ENCODE peak calls at places on chromosomes 12 and 14, in five cellular contexts. Q, L, B, V and J are unnamed samples.
A peak's percentile ranks its signal among the peaks of the same experiment; 100 is the strongest.

GRCh38 chr12:12229556-12230092 is 37.2 kb downstream of the LRP6 start:
- DNase-seq in Q (no peak), L (no peak), B (no peak), V (no peak), J (no peak)

GRCh38 chr12:121628037-121628436 is 1.7 kb downstream of the ORAI1 start:
- DNase-seq in Q (no peak), L (no peak), B (no peak), V (no peak), J (no peak)

GRCh38 chr12:66739266-66739665 is 60.4 kb upstream of the GRIP1 start:
- DNase-seq in Q (no peak), L (no peak), B (no peak), V (no peak), J (no peak)

GRCh38 chr12:122943196-122943595 is 23.1 kb downstream of the ABCB9 start:
- DNase-seq in Q (no peak), L (no peak), B (no peak), V (no peak), J (no peak)

GRCh38 chr12:34288963-34289345 is 266.7 kb downstream of the ALG10 start:
- DNase-seq in Q (no peak), L (no peak), B (no peak), V (no peak), J (no peak)

GRCh38 chr12:66060361-66060907 is 70.1 kb downstream of the LLPH start:
- DNase-seq in Q (no peak), L (no peak), B (no peak), V (no peak), J (no peak)

GRCh38 chr12:4133636-4134433 is 139.7 kb upstream of the CCND2 start:
- DNase-seq in Q (peak; percentile 34), L (no peak), B (no peak), V (no peak), J (no peak)

GRCh38 chr12:50786498-50787231 is 22.8 kb downstream of the ATF1 start:
- DNase-seq in Q (no peak), L (no peak), B (no peak), V (no peak), J (peak; percentile 20)

GRCh38 chr12:31221566-31221945 is 104.4 kb downstream of the SINHCAF start:
- DNase-seq in Q (no peak), L (no peak), B (no peak), V (no peak), J (no peak)

GRCh38 chr12:122949405-122949804 is 16.9 kb downstream of the ABCB9 start:
- DNase-seq in Q (no peak), L (no peak), B (no peak), V (no peak), J (no peak)

GRCh38 chr12:12123209-12123608 is 52.5 kb downstream of the BCL2L14 start:
- DNase-seq in Q (no peak), L (no peak), B (no peak), V (no peak), J (no peak)

GRCh38 chr12:122427403-122427802 is 4.9 kb upstream of the CLIP1 start:
- DNase-seq in Q (no peak), L (no peak), B (no peak), V (no peak), J (no peak)

GRCh38 chr12:107372229-107372658 is 278.9 kb upstream of the CRY1 start:
- DNase-seq in Q (no peak), L (no peak), B (peak; percentile 72), V (no peak), J (no peak)

GRCh38 chr14:99718031-99718810 is 34.1 kb downstream of the CYP46A1 start:
- DNase-seq in Q (peak; percentile 45), L (no peak), B (no peak), V (no peak), J (peak; percentile 69)

GRCh38 chr12:55929306-55929791 is 1.6 kb upstream of the DGKA start:
- DNase-seq in Q (no peak), L (peak; percentile 76), B (peak; percentile 97), V (no peak), J (no peak)

GRCh38 chr14:101408077-101408831 is 153.0 kb upstream of the DIO3 start:
- DNase-seq in Q (no peak), L (no peak), B (no peak), V (no peak), J (no peak)

GRCh38 chr14:35879654-35880249 is 53.6 kb downstream of the BRMS1L start:
- DNase-seq in Q (peak; percentile 18), L (no peak), B (no peak), V (no peak), J (peak; percentile 28)

GRCh38 chr12:104177663-104178501 is 37.7 kb upstream of the TXNRD1 start:
- DNase-seq in Q (no peak), L (no peak), B (no peak), V (no peak), J (peak; percentile 19)

GRCh38 chr12:100799770-100800169 is 5.2 kb downstream of the ANO4 start:
- DNase-seq in Q (no peak), L (no peak), B (no peak), V (no peak), J (no peak)

GRCh38 chr12:49939707-49940106 is 10.8 kb upstream of the AQP2 start:
- DNase-seq in Q (no peak), L (no peak), B (no peak), V (no peak), J (no peak)

GRCh38 chr12:103955811-103956514 is 9.7 kb upstream of the TDG start:
- DNase-seq in Q (peak; percentile 44), L (no peak), B (no peak), V (no peak), J (peak; percentile 47)

GRCh38 chr12:5946388-5946787 is 1.3 kb upstream of the ANO2 start:
- DNase-seq in Q (no peak), L (no peak), B (no peak), V (no peak), J (no peak)
- H3K27me3 ChIP-seq in Q (peaks cover 36% of the 10 kb centered on the region), L (peaks cover 22% of the 10 kb centered on the region), B (no peaks in the 10 kb centered on the region), V (peaks cover 23% of the 10 kb centered on the region), J (no peaks in the 10 kb centered on the region)

DNA sequence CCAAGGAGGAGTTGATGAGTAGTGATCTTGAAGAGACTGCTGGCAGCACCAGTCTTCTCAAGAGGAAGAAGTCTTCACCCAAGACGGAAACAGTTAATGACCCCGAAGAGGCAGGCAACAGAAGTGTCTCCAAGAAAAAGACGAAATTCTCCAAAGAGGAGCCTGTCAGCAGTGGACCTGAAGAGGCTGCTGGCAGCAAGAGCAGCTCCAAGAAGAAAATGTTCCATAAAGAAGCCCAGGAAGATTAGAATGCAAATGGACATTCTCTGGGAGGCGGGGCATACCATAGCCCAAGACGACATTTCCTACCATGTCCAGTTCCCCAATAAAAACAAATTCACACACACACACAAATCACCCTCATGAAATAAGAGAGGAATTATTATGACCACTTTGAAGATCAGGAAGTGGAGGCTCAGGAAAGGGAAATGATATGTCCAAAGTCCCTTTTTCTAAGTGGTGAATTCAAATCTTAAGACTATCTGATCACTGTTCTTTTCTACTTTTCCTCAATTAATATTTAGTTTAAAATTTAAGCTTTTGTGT is 131.8 kb downstream of the PAWR start:
- DNase-seq in Q (no peak), L (no peak), B (no peak), V (no peak), J (no peak)
- H3K9me3 ChIP-seq in Q (no peaks in the 10 kb centered on the region), L (no peaks in the 10 kb centered on the region), B (no peaks in the 10 kb centered on the region), V (peaks cover 14% of the 10 kb centered on the region), J (peaks cover 3% of the 10 kb centered on the region)

GRCh38 chr12:110046451-110047187 is 1.7 kb downstream of the C12orf76 start:
- DNase-seq in Q (no peak), L (no peak), B (no peak), V (no peak), J (no peak)
- H3K4me3 ChIP-seq in Q (no peak overlapping the region), L (no peak overlapping the region), B (no peak overlapping the region), V (no peak overlapping the region), J (no peak overlapping the region)

DNA sequence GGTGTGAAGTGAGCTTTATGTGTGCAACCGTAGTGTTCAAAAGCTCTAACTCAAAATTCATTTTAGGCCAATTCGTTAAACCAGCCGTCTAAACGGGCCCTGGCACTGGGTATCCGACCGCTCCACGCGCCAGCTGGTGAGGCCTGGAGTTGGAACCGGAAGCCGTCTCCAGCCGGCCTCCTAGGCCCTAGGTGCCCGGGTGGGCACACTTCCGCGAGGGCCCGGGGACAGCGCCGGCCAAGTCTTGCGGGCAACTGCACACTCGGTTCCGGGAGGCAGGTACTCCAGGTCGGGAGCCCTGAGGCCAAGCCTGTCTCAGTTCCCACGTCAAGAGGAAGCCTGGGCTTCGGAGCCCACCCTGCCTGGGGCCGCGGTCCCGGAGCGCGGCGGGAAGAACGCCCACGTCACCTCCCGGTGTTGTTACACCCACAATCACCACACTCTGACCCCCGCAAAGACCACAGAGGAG is 16.2 kb downstream of the OTX2 start:
- DNase-seq in Q (peak; percentile 55), L (no peak), B (no peak), V (no peak), J (no peak)
- H3K27me3 ChIP-seq in Q (peaks cover 63% of the 10 kb centered on the region), L (no peaks in the 10 kb centered on the region), B (no peaks in the 10 kb centered on the region), V (peaks cover 49% of the 10 kb centered on the region), J (no peaks in the 10 kb centered on the region)

DNA sequence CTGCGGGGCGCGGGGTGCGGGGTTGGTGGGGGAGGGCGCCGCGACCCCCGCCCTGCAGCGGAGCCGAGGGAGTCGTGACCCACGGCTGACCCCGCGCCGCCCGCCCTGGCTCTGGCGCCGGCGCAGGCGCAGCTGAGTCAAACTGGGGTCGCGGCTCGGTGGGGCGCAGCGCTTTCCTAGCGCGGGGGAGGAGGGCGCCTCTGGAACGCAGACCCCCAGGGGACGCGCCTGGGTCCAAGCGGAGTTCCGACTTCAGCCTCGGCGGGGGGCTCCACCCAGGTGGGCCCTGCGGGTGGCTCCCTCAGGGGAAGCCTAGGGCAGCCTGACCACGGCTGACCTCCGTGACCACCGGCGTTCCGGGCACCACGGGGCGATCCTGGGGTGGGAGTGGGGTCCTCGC is 467 bp upstream of the ANHX start:
- DNase-seq in Q (no peak), L (no peak), B (no peak), V (no peak), J (no peak)
- H3K9me3 ChIP-seq in Q (peaks cover 8% of the 10 kb centered on the region), L (no peaks in the 10 kb centered on the region), B (no peaks in the 10 kb centered on the region), V (peaks cover 69% of the 10 kb centered on the region), J (no peaks in the 10 kb centered on the region)

GRCh38 chr12:54173906-54174471 is 14.8 kb downstream of the SMUG1 start:
- DNase-seq in Q (no peak), L (no peak), B (no peak), V (no peak), J (no peak)
- H3K4me3 ChIP-seq in Q (peak overlapping the region; percentile 48), L (peak overlapping the region; percentile 60), B (no peak overlapping the region), V (no peak overlapping the region), J (no peak overlapping the region)

DNA sequence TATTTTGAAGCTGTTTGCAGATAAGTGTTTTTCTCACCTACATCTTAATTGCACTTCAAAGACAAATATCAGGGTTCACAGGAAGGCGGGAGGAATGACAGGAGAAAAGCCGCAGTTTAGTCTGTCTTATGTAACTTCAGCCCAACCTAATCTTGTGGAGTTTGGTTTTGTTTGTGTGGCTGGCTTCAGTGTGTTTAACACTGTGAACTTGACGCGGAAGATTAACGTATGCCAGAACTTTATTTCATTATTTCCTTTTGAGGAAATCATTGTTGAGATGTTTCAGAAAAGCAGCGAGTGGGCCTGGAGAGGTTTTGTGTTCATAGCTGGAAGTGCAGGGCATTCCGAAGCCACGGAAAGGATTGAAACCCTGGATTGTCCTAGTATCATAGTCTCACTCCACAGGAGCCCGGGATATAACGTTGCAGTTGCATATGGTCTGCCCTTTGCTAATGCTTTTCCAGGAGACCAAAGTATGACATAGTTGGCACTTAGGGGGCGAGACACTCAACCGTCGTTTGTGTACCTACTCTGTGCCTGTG is 2.0 kb downstream of the PELI2 start:
- DNase-seq in Q (peak; percentile 45), L (no peak), B (peak; percentile 11), V (no peak), J (peak; percentile 12)
- H3K27me3 ChIP-seq in Q (peaks cover 16% of the 10 kb centered on the region), L (no peaks in the 10 kb centered on the region), B (peaks cover 4% of the 10 kb centered on the region), V (peaks cover 13% of the 10 kb centered on the region), J (no peaks in the 10 kb centered on the region)